ENCODE peak calls at places on chromosomes 6 and 20, in nine cellular contexts. W, L, G, C, F, K, S, A and O are unnamed samples. For H3K9me3, the result is how much of the 10 kb centered on the place peaks cover.

GRCh38 chr6:158560787-158561246 is 926 bp downstream of the TMEM181 start:
- DNase-seq in W (no peak), K (no peak), A (no peak), F (no peak), G (no peak), C (no peak), S (no peak), L (peak), O (peak)

GRCh38 chr20:25510721-25511120 is 74.6 kb downstream of the NINL start:
- DNase-seq in C (no peak), L (no peak), A (no peak), W (no peak), K (no peak), F (no peak), G (no peak), S (no peak), O (no peak)

GRCh38 chr20:50717974-50718761 is 13.2 kb upstream of the PARD6B start:
- DNase-seq in W (no peak), G (no peak), L (no peak), S (no peak), F (no peak), K (no peak), A (no peak), C (no peak), O (no peak)

GRCh38 chr6:102581378-102582124 is 1188.0 kb downstream of the GRIK2 start:
- DNase-seq in A (no peak), W (no peak), L (no peak), S (no peak), K (no peak), G (no peak), F (no peak), C (no peak), O (no peak)

GRCh38 chr6:64807785-64808184 is 899.2 kb downstream of the EYS start:
- DNase-seq in W (no peak), K (no peak), A (no peak), L (no peak), S (no peak), F (no peak), G (no peak), C (no peak), O (no peak)

GRCh38 chr6:109255946-109256628 is 126.2 kb downstream of the CD164 start:
- DNase-seq in W (no peak), A (no peak), L (no peak), K (no peak), G (no peak), F (no peak), C (no peak), S (no peak), O (no peak)

GRCh38 chr6:101626264-101626663 is 232.8 kb downstream of the GRIK2 start:
- DNase-seq in F (no peak), C (no peak), G (no peak), A (no peak), W (no peak), K (no peak), L (no peak), S (no peak), O (no peak)

GRCh38 chr6:12584631-12585405 is 131.7 kb upstream of the PHACTR1 start:
- DNase-seq in W (no peak), G (no peak), K (no peak), C (no peak), F (no peak), L (peak), S (no peak), A (no peak), O (no peak)

GRCh38 chr6:3442444-3443220 is 14.2 kb downstream of the SLC22A23 start:
- DNase-seq in F (peak), A (no peak), L (peak), K (peak), W (no peak), S (peak), C (peak), G (no peak), O (peak)

DNA sequence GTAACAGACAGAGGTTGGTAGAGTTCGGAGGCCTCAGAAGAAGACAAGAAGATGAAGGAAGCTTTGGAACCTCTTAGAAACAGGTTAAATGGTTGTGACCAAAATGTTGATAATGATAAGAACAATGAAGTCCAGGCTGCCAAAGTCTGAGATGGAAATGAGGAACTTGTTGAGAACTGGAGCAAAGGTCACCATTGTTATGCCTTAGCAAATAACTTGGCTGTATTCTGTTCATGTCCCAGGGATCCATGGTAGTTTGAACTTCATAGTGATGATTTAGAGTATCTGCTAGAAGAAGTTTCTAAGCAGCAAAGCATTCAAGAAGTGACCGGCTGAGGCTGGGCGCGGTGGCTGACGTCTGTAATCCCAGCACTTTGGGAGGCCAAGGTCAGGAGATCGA is 11.1 kb upstream of the LSM14B start:
- DNase-seq in S (no peak), G (no peak), C (no peak), L (no peak), F (no peak), A (no peak), K (no peak), W (no peak), O (no peak)
- H3K9me3 ChIP-seq in S (under half), G (under half), C (under half), L (under half), F (under half), A (under half), K (under half), W (under half), O (under half)

GRCh38 chr6:26231006-26231587 is 133.9 kb upstream of the BTN3A2 start:
- DNase-seq in F (no peak), C (no peak), L (no peak), A (no peak), W (no peak), S (no peak), G (no peak), K (no peak), O (no peak)
- H3K4me2 ChIP-seq in F (no peak), C (no peak), L (no peak), A (no peak), W (no peak), S (no peak), G (no peak), K (no peak), O (no peak)

GRCh38 chr6:113750148-113750547 is 107.0 kb upstream of the MARCKS start:
- DNase-seq in A (no peak), F (no peak), K (no peak), W (no peak), C (no peak), G (no peak), L (no peak), S (no peak), O (no peak)
- H3K9me3 ChIP-seq in A (under half), F (under half), K (under half), W (under half), C (under half), G (under half), L (under half), S (under half), O (under half)

DNA sequence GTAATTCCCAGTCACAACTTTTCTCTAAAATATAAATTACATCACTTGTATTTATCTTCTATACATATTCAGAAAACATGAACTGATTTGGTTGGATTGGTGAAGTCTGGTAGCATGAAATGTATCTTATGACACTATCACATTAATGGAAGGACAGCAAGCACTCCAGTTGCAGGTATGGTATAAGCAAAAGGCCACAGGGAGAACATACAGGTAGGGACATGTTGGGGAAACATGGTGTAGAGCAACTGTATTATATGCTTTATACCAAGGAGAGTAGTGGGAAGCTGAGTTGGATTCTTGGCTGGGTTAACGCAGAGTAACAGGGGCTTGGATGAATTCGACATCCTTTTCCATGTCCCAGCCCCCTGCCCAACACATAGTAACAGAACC is 1.4 kb upstream of the VARS1 start:
- DNase-seq in A (no peak), W (no peak), L (no peak), F (no peak), G (no peak), K (no peak), S (no peak), C (peak), O (no peak)
- H3K4me2 ChIP-seq in A (no peak), W (no peak), L (no peak), F (no peak), G (no peak), K (no peak), S (no peak), C (peak), O (no peak)

GRCh38 chr20:33434434-33434833 is 9.1 kb downstream of the SNTA1 start:
- DNase-seq in F (no peak), W (no peak), A (no peak), L (no peak), S (no peak), G (no peak), K (no peak), C (no peak), O (no peak)

GRCh38 chr20:33437141-33437911 is 6.2 kb downstream of the SNTA1 start:
- DNase-seq in F (peak), G (no peak), A (no peak), K (no peak), C (no peak), S (no peak), L (peak), W (no peak), O (no peak)

GRCh38 chr20:33441142-33441955 is 2.2 kb downstream of the SNTA1 start:
- DNase-seq in K (peak), L (no peak), F (no peak), C (no peak), S (no peak), A (no peak), W (no peak), G (no peak), O (no peak)

GRCh38 chr20:33442136-33443005 is 1.2 kb downstream of the SNTA1 start:
- DNase-seq in S (no peak), L (no peak), A (no peak), G (no peak), F (no peak), K (no peak), W (no peak), C (no peak), O (no peak)

DNA sequence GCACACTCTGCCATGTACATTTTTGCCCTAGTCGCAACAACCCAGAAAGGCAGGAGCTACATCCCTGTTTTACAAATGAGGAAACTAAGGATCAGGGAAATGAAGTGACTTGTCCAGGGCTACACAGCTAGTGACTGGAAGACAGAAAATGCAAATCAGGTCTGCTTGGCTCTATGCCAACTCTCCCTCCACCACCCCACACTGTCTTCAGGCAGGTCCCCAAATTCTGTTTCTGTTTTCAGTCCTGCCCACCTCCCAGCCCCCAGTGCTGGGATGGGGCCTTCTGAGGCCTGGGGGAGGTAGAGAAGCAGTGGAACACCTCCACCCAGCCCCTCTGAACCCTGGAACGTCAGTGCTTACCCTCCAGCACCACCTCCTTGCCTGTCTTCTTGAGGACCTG is 5.1 kb downstream of the SNTA1 start:
- DNase-seq in A (no peak), S (no peak), L (no peak), W (no peak), K (no peak), C (no peak), F (no peak), G (no peak), O (no peak)
- H3K9me3 ChIP-seq in A (under half), S (under half), L (under half), W (under half), K (under half), C (under half), F (under half), G (under half), O (under half)